ENCODE peak calls at places on chromosomes 2 and 18, in five cellular contexts. Q is CD4-positive, CD25-positive, alpha-beta regulatory T cell; V is renal cortical epithelial cell; S is A172; P is stimulated activated CD8-positive, alpha-beta memory T cell treated with anti-CD3 and anti-CD28 coated beads, Interleukin-15, amount 100 ng/mL, for 24 hours. X is an unnamed sample.

GRCh38 chr18:57631697-57632096 is 10.1 kb upstream of the NARS1 start:
- DNase-seq in Q (no peak), V (no peak), S (no peak), P (no peak), X (no peak)

GRCh38 chr18:78826631-78827030 is 153.0 kb upstream of the SALL3 start:
- DNase-seq in Q (no peak), V (no peak), S (no peak), P (no peak), X (no peak)

GRCh38 chr2:20494246-20494645 is 47.4 kb downstream of the RHOB start:
- DNase-seq in Q (no peak), V (no peak), S (peak; percentile 25), P (no peak), X (no peak)

GRCh38 chr2:64404002-64404731 is 49.8 kb upstream of the LGALSL start:
- DNase-seq in Q (no peak), V (peak; percentile 82), S (peak; percentile 13), P (no peak), X (no peak)

GRCh38 chr2:173427887-173428683 is 73.4 kb downstream of the CDCA7 start:
- DNase-seq in Q (no peak), V (peak; percentile 56), S (peak; percentile 64), P (no peak), X (no peak)

GRCh38 chr18:49994410-49994809 is 181.1 kb upstream of the ACAA2 start:
- DNase-seq in Q (no peak), V (no peak), S (no peak), P (no peak), X (no peak)

GRCh38 chr2:24077879-24078278 is 1.8 kb upstream of the SF3B6 start:
- DNase-seq in Q (no peak), V (no peak), S (no peak), P (no peak), X (no peak)

GRCh38 chr2:60569680-60570111 is 16.2 kb upstream of the BCL11A start:
- DNase-seq in Q (no peak), V (no peak), S (no peak), P (no peak), X (no peak)

GRCh38 chr2:158837645-158838044 is 42.5 kb downstream of the DAPL1 start:
- DNase-seq in Q (no peak), V (no peak), S (no peak), P (no peak), X (no peak)

GRCh38 chr18:77059294-77059916 is 73.2 kb downstream of the MBP start:
- DNase-seq in Q (peak; percentile 76), V (peak; percentile 69), S (peak; percentile 41), P (no peak), X (no peak)

GRCh38 chr2:70140978-70141753 is 49.7 kb downstream of the C2orf42 start:
- DNase-seq in Q (peak; percentile 90), V (peak; percentile 90), S (no peak), P (no peak), X (peak; percentile 62)

GRCh38 chr18:79540161-79540913 is 139.3 kb upstream of the CTDP1 start:
- DNase-seq in Q (no peak), V (no peak), S (no peak), P (no peak), X (no peak)

GRCh38 chr2:233326500-233326899 is 18.9 kb downstream of the SAG start:
- DNase-seq in Q (no peak), V (no peak), S (no peak), P (no peak), X (no peak)

GRCh38 chr2:132991464-132992045 is 321.6 kb upstream of the LYPD1 start:
- DNase-seq in Q (no peak), V (no peak), S (no peak), P (no peak), X (no peak)

GRCh38 chr18:28036481-28036880 is 140.4 kb downstream of the CDH2 start:
- DNase-seq in Q (no peak), V (peak; percentile 24), S (no peak), P (no peak), X (no peak)

GRCh38 chr2:235654115-235654514 is 160.3 kb downstream of the AGAP1 start:
- DNase-seq in Q (no peak), V (no peak), S (no peak), P (no peak), X (no peak)

GRCh38 chr2:10265328-10266132 is 37.2 kb upstream of the HPCAL1 start:
- DNase-seq in Q (no peak), V (no peak), S (no peak), P (no peak), X (no peak)

GRCh38 chr2:240872317-240873097 is 3.9 kb downstream of the AGXT start:
- DNase-seq in Q (no peak), V (no peak), S (no peak), P (no peak), X (no peak)

X was measured in central memory CD4-positive, alpha-beta T cell.